ENCODE peak calls at places on chromosomes 16 and 17, in four cellular contexts. One of them, this sample, is unnamed.

GRCh38 chr16:29308644-29309546 is 97.6 kb downstream of the NPIPB11 start:
- DNase-seq in K562: no peak
- DNase-seq in GM12878: no peak
- DNase-seq in HepG2: no peak
- DNase-seq in this sample: no peak

GRCh38 chr17:41666336-41666680 is 22.4 kb upstream of the EIF1 start:
- DNase-seq in K562: peak
- DNase-seq in GM12878: peak
- DNase-seq in HepG2: no peak
- DNase-seq in this sample: no peak

GRCh38 chr17:54180919-54181318 is 358.2 kb downstream of the KIF2B start:
- DNase-seq in K562: no peak
- DNase-seq in GM12878: no peak
- DNase-seq in HepG2: no peak
- DNase-seq in this sample: no peak

GRCh38 chr17:14125518-14126125 is 56.3 kb downstream of the COX10 start:
- DNase-seq in K562: no peak
- DNase-seq in GM12878: no peak
- DNase-seq in HepG2: no peak
- DNase-seq in this sample: no peak

GRCh38 chr17:82582208-82582607 is 62.7 kb downstream of the FOXK2 start:
- DNase-seq in K562: no peak
- DNase-seq in GM12878: no peak
- DNase-seq in HepG2: no peak
- DNase-seq in this sample: no peak

GRCh38 chr17:73096866-73097265 is 4.4 kb upstream of the SLC39A11 start:
- DNase-seq in K562: no peak
- DNase-seq in GM12878: no peak
- DNase-seq in HepG2: no peak
- DNase-seq in this sample: no peak

GRCh38 chr16:50305441-50306061 is 39.2 kb downstream of the ADCY7 start:
- DNase-seq in K562: no peak
- DNase-seq in GM12878: no peak
- DNase-seq in HepG2: no peak
- DNase-seq in this sample: no peak

GRCh38 chr17:56510554-56511342 is 82.8 kb upstream of the NOG start:
- DNase-seq in K562: peak
- DNase-seq in GM12878: no peak
- DNase-seq in HepG2: no peak
- DNase-seq in this sample: no peak

GRCh38 chr16:12159028-12159427 is 182.5 kb downstream of the SNX29 start:
- DNase-seq in K562: no peak
- DNase-seq in GM12878: no peak
- DNase-seq in HepG2: no peak
- DNase-seq in this sample: no peak

GRCh38 chr17:16989230-16989952 is 17.5 kb upstream of the TNFRSF13B start:
- DNase-seq in K562: no peak
- DNase-seq in GM12878: peak
- DNase-seq in HepG2: no peak
- DNase-seq in this sample: no peak

GRCh38 chr17:3888343-3889171 is 4.3 kb downstream of the CAMKK1 start:
- DNase-seq in K562: peak
- DNase-seq in GM12878: no peak
- DNase-seq in HepG2: no peak
- DNase-seq in this sample: peak

GRCh38 chr17:73770115-73770848 is 126.0 kb upstream of the SDK2 start:
- DNase-seq in K562: peak
- DNase-seq in GM12878: no peak
- DNase-seq in HepG2: no peak
- DNase-seq in this sample: no peak

GRCh38 chr16:9053006-9053601 is 38.3 kb upstream of the HAPSTR1 start:
- DNase-seq in K562: peak
- DNase-seq in GM12878: no peak
- DNase-seq in HepG2: peak
- DNase-seq in this sample: peak

GRCh38 chr16:73125860-73126259 is 77.9 kb upstream of the ZFHX3 start:
- DNase-seq in K562: no peak
- DNase-seq in GM12878: no peak
- DNase-seq in HepG2: no peak
- DNase-seq in this sample: no peak

GRCh38 chr17:74390680-74391653 is 23.7 kb downstream of the GPR142 start:
- DNase-seq in K562: no peak
- DNase-seq in GM12878: no peak
- DNase-seq in HepG2: no peak
- DNase-seq in this sample: no peak

GRCh38 chr16:50195276-50195675 is 42.2 kb downstream of the TENT4B start:
- DNase-seq in K562: no peak
- DNase-seq in GM12878: no peak
- DNase-seq in HepG2: no peak
- DNase-seq in this sample: no peak

GRCh38 chr16:72473631-72474030 is 301.7 kb upstream of the PMFBP1 start:
- DNase-seq in K562: no peak
- DNase-seq in GM12878: no peak
- DNase-seq in HepG2: no peak
- DNase-seq in this sample: no peak

GRCh38 chr16:12639044-12639443 is 164.6 kb downstream of the CPPED1 start:
- DNase-seq in K562: peak
- DNase-seq in GM12878: no peak
- DNase-seq in HepG2: peak
- DNase-seq in this sample: no peak

GRCh38 chr17:17200311-17200710 is 5.8 kb downstream of the PLD6 start:
- DNase-seq in K562: no peak
- DNase-seq in GM12878: no peak
- DNase-seq in HepG2: no peak
- DNase-seq in this sample: no peak

GRCh38 chr16:89282523-89282922 is 65.0 kb downstream of the ZNF778 start:
- DNase-seq in K562: no peak
- DNase-seq in GM12878: no peak
- DNase-seq in HepG2: no peak
- DNase-seq in this sample: no peak

GRCh38 chr16:847151-847550 is 46.6 kb upstream of the GNG13 start:
- DNase-seq in K562: no peak
- DNase-seq in GM12878: no peak
- DNase-seq in HepG2: no peak
- DNase-seq in this sample: no peak

GRCh38 chr17:42389902-42390301 is 1.7 kb upstream of the STAT3 start:
- DNase-seq in K562: no peak
- DNase-seq in GM12878: no peak
- DNase-seq in HepG2: no peak
- DNase-seq in this sample: no peak

GRCh38 chr17:80408872-80409271 is 6.1 kb upstream of the ENDOV start:
- DNase-seq in K562: no peak
- DNase-seq in GM12878: no peak
- DNase-seq in HepG2: no peak
- DNase-seq in this sample: no peak

GRCh38 chr17:5785867-5786509 is 201.7 kb upstream of the NLRP1 start:
- DNase-seq in K562: no peak
- DNase-seq in GM12878: peak
- DNase-seq in HepG2: no peak
- DNase-seq in this sample: no peak

GRCh38 chr17:55926276-55926995 is 175.6 kb downstream of the PCTP start:
- DNase-seq in K562: no peak
- DNase-seq in GM12878: no peak
- DNase-seq in HepG2: no peak
- DNase-seq in this sample: no peak

GRCh38 chr16:11609474-11610120 is 22.9 kb upstream of the LITAF start:
- DNase-seq in K562: no peak
- DNase-seq in GM12878: no peak
- DNase-seq in HepG2: no peak
- DNase-seq in this sample: no peak

GRCh38 chr17:57870283-57870635 is 20.4 kb upstream of the MRPS23 start:
- DNase-seq in K562: no peak
- DNase-seq in GM12878: no peak
- DNase-seq in HepG2: no peak
- DNase-seq in this sample: no peak

GRCh38 chr17:62098623-62099231 is 33.6 kb upstream of the MED13 start:
- DNase-seq in K562: peak
- DNase-seq in GM12878: peak
- DNase-seq in HepG2: no peak
- DNase-seq in this sample: no peak

GRCh38 chr17:18259621-18260331 is 686 bp upstream of the MIEF2 start:
- DNase-seq in K562: peak
- DNase-seq in GM12878: no peak
- DNase-seq in HepG2: peak
- DNase-seq in this sample: no peak

GRCh38 chr17:45296833-45297124 is 20.0 kb downstream of the MAP3K14 start:
- DNase-seq in K562: no peak
- DNase-seq in GM12878: no peak
- DNase-seq in HepG2: no peak
- DNase-seq in this sample: no peak
- TF ChIP-seq CREM in K562: no peak
- TF ChIP-seq CREM in GM12878: no peak
- TF ChIP-seq CREM in HepG2: no peak
- TF ChIP-seq CREM in this sample: no peak

GRCh38 chr16:18783430-18784341 is 6.4 kb downstream of the RPS15A start:
- DNase-seq in K562: no peak
- DNase-seq in GM12878: no peak
- DNase-seq in HepG2: no peak
- DNase-seq in this sample: no peak
- TF ChIP-seq CBFB in K562: no peak
- TF ChIP-seq CBFB in GM12878: no peak
- TF ChIP-seq CBFB in HepG2: no peak
- TF ChIP-seq CBFB in this sample: no peak

DNA sequence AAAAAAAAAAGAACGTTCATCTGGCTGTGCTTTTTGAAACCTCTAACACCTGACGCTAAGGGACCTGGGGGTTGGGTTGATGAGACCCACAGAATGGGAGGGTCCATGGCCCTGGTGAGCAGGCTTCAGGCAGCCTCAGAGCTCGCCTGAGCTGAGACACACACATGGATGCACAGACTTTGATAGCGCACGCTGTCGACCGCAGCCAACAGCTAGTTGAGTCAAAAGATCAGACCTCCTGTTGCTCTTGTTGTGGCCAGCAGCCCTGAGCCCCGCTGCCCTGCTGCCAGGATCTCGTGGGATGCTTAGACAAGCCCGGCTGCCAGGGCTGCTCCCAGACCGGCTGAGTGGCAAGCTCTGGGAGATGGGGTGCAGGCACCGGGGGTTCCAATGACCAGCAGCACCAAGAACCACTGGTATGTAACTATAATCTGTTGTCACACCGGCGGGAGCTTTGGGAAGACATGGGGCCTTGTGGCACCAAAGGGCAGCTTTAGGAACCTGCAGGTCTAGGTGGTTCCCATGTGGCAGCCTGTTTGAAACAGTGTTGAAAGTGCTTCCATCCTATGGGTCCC is 20.0 kb upstream of the MEAK7 start:
- DNase-seq in K562: no peak
- DNase-seq in GM12878: no peak
- DNase-seq in HepG2: no peak
- DNase-seq in this sample: no peak
- TF ChIP-seq CREM in K562: no peak
- TF ChIP-seq CREM in GM12878: no peak
- TF ChIP-seq CREM in HepG2: no peak
- TF ChIP-seq CREM in this sample: no peak

DNA sequence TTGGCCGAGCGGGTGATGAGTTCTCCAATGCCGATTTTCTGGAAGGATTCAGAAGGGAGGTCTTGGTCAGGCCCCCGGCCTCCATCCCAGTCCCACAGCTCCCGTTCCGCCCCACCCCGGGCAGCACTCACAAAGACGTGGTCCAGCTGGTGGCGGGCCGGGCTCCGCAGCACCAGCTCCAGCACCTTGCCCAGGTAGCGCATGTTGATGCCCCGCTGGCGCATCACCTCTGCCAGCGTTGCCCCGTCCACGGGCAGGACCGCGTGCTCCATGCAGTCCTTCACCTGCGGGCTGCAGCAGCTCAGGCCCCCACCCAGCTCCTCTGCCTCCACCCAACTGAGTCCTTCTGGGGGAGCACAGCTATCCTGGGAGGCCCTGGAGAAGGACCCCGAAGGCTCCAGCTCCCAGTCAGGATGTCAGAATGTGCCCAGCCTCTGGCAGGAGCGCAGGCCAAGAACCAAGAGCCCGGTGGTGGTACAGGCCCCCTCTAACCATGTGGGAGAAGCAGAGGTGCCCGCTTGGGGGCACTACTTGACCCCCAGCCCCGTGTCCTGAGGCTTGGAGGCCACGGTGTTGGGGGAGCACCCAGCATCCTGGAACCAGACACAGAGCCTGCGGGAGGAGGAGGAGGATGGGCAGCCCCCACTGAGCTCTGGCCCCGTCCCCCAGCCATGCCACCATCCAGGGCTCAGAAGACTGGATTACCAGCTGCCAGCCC is 16.2 kb downstream of the CLUH start:
- DNase-seq in K562: no peak
- DNase-seq in GM12878: no peak
- DNase-seq in HepG2: no peak
- DNase-seq in this sample: peak
- TF ChIP-seq CBFB in K562: no peak
- TF ChIP-seq CBFB in GM12878: no peak
- TF ChIP-seq CBFB in HepG2: no peak
- TF ChIP-seq CBFB in this sample: no peak

DNA sequence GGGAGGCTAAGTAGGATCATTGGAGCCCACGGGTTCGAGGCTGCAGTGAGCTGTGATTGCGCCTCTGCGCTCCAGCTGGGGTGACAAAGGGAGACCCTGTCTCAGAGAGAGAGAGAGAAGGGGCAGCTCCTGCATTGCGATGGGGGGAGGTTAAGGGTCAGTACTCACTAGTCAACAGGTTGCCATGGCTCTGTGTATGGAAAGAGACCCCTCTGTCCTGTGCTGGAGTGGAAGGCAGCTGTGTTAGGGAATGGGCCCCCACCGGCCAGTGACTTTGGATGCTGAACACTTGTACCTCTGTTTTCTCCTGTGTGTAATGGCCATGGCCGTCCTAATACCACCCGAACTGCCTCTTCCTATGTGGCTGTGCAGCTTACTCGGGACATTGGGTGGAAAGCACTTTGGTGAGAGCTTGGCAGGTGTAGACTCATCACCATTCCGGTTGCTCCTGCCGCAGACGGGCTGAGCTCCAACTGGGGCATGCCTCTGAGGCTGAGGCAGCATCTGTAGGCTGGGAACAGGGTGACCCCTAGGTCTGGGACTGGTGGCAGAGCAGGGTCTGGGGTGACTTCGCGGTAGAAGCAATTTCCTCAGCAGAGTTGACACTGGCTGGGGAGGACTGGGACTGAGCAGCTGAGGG is 184.3 kb downstream of the NTN1 start:
- DNase-seq in K562: no peak
- DNase-seq in GM12878: no peak
- DNase-seq in HepG2: no peak
- DNase-seq in this sample: no peak
- TF ChIP-seq CREM in K562: no peak
- TF ChIP-seq CREM in GM12878: no peak
- TF ChIP-seq CREM in HepG2: no peak
- TF ChIP-seq CREM in this sample: no peak

GRCh38 chr17:12510535-12510934 is 155.2 kb upstream of the MYOCD start:
- DNase-seq in K562: no peak
- DNase-seq in GM12878: no peak
- DNase-seq in HepG2: no peak
- DNase-seq in this sample: no peak
- TF ChIP-seq CBFB in K562: no peak
- TF ChIP-seq CBFB in GM12878: no peak
- TF ChIP-seq CBFB in HepG2: no peak
- TF ChIP-seq CBFB in this sample: no peak

This sample was measured in WTC11.